ENCODE peak calls at places on chromosomes 2 and 18, in seven cellular contexts. O is right lobe of liver, B is amygdala, Z is thoracic aorta, N is ascending aorta, J is ELR, I is HT-29. G is an unnamed sample.

GRCh38 chr18:49949991-49950395 is 136.7 kb upstream of the ACAA2 start:
- DNase-seq in B (no peak), O (no peak), Z (no peak), I (no peak), N (no peak), J (no peak), G (no peak)

GRCh38 chr2:221484761-221485499 is 87.2 kb downstream of the EPHA4 start:
- DNase-seq in B (no peak), O (no peak), Z (no peak), N (no peak), I (no peak), J (no peak), G (no peak)

GRCh38 chr2:176817061-176817565 is 395.5 kb upstream of the HNRNPA3 start:
- DNase-seq in I (peak), J (peak), N (no peak), B (no peak), Z (no peak), O (no peak), G (no peak)

GRCh38 chr2:207692206-207693065 is 19.0 kb upstream of the CCNYL1 start:
- DNase-seq in N (no peak), I (peak), B (peak), J (peak), O (no peak), Z (no peak), G (no peak)

GRCh38 chr2:219095406-219095940 is 34.8 kb upstream of the IHH start:
- DNase-seq in O (no peak), Z (no peak), I (no peak), B (no peak), N (no peak), J (no peak), G (no peak)

GRCh38 chr2:136134126-136134525 is 16.2 kb upstream of the CXCR4 start:
- DNase-seq in J (no peak), Z (no peak), I (no peak), O (no peak), B (no peak), N (no peak), G (no peak)

GRCh38 chr2:8003462-8004075 is 678.3 kb upstream of the ID2 start:
- DNase-seq in I (no peak), Z (peak), B (no peak), J (peak), O (no peak), N (peak), G (peak)

GRCh38 chr2:105560157-105560556 is 161.3 kb upstream of the FHL2 start:
- DNase-seq in J (no peak), N (no peak), I (no peak), B (no peak), Z (no peak), O (no peak), G (no peak)

GRCh38 chr18:58605027-58606020 is 23.6 kb downstream of the ALPK2 start:
- DNase-seq in Z (no peak), B (no peak), N (no peak), I (no peak), O (no peak), J (peak), G (no peak)

G was measured in left ventricle myocardium inferior.